ENCODE peak calls at places on chromosomes 7 and 10, in five cellular contexts. R is keratinocyte, N is heart right ventricle, F is endothelial cell of umbilical vein, H is transverse colon. O is an unnamed sample.

GRCh38 chr7:43674559-43675436 is 54.5 kb downstream of the COA1 start:
- DNase-seq in H (no peak), F (peak), N (no peak), R (no peak), O (peak)

GRCh38 chr7:6221340-6222319 is 50.8 kb downstream of the CYTH3 start:
- DNase-seq in R (no peak), H (no peak), N (no peak), F (no peak), O (peak)

GRCh38 chr7:107882766-107883165 is 8.2 kb upstream of the DLD start:
- DNase-seq in H (no peak), F (no peak), N (no peak), R (no peak), O (no peak)

GRCh38 chr10:6400331-6400730 is 179.7 kb downstream of the PRKCQ start:
- DNase-seq in N (no peak), F (no peak), H (no peak), R (no peak), O (no peak)

GRCh38 chr7:149295481-149295850 is 33.5 kb downstream of the ZNF783 start:
- DNase-seq in N (no peak), R (no peak), F (no peak), H (no peak), O (no peak)

GRCh38 chr7:140671966-140672365 is 779 bp upstream of the ADCK2 start:
- DNase-seq in N (no peak), R (no peak), H (no peak), F (no peak), O (peak)

GRCh38 chr10:33666686-33667480 is 332.4 kb upstream of the NRP1 start:
- DNase-seq in N (no peak), H (no peak), R (no peak), F (no peak), O (no peak)

GRCh38 chr7:112416127-112416526 is 34.1 kb upstream of the IFRD1 start:
- DNase-seq in F (peak), N (no peak), H (no peak), R (no peak), O (no peak)

GRCh38 chr10:74921744-74922143 is 95.3 kb downstream of the KAT6B start:
- DNase-seq in N (no peak), H (no peak), F (no peak), R (no peak), O (no peak)

GRCh38 chr7:26444554-26444953 is 152.9 kb downstream of the SNX10 start:
- DNase-seq in N (no peak), F (no peak), R (no peak), H (no peak), O (no peak)

GRCh38 chr10:15168296-15168780 is at the start of gene NMT2:
- DNase-seq in N (peak), R (peak), F (peak), H (no peak), O (peak)

GRCh38 chr7:157528785-157529341 is 192.1 kb downstream of the DNAJB6 start:
- DNase-seq in F (no peak), R (no peak), H (no peak), N (no peak), O (no peak)

GRCh38 chr7:22109761-22110160 is 164.1 kb upstream of the CDCA7L start:
- DNase-seq in R (peak), H (peak), N (no peak), F (no peak), O (no peak)

GRCh38 chr7:102417105-102417504 is 16.3 kb upstream of the ORAI2 start:
- DNase-seq in F (no peak), R (no peak), H (no peak), N (no peak), O (no peak)

GRCh38 chr7:178444-178843 is 13.9 kb upstream of the FAM20C start:
- DNase-seq in H (no peak), N (no peak), F (no peak), R (no peak), O (no peak)

GRCh38 chr7:32357535-32358277 is 132.5 kb downstream of the LSM5 start:
- DNase-seq in R (no peak), H (no peak), F (no peak), N (no peak), O (no peak)

GRCh38 chr10:126437661-126438406 is 49.6 kb upstream of the ADAM12 start:
- DNase-seq in H (no peak), R (no peak), N (no peak), F (no peak), O (no peak)

GRCh38 chr10:125252937-125253336 is 92.6 kb upstream of the CTBP2 start:
- DNase-seq in R (no peak), F (no peak), N (no peak), H (no peak), O (no peak)

GRCh38 chr7:8177109-8177933 is 84.6 kb downstream of the ICA1 start:
- DNase-seq in F (peak), H (no peak), N (no peak), R (no peak), O (no peak)
- H3K4me3 ChIP-seq in F (no peak), H (no peak), N (no peak), R (no peak), O (no peak)

DNA sequence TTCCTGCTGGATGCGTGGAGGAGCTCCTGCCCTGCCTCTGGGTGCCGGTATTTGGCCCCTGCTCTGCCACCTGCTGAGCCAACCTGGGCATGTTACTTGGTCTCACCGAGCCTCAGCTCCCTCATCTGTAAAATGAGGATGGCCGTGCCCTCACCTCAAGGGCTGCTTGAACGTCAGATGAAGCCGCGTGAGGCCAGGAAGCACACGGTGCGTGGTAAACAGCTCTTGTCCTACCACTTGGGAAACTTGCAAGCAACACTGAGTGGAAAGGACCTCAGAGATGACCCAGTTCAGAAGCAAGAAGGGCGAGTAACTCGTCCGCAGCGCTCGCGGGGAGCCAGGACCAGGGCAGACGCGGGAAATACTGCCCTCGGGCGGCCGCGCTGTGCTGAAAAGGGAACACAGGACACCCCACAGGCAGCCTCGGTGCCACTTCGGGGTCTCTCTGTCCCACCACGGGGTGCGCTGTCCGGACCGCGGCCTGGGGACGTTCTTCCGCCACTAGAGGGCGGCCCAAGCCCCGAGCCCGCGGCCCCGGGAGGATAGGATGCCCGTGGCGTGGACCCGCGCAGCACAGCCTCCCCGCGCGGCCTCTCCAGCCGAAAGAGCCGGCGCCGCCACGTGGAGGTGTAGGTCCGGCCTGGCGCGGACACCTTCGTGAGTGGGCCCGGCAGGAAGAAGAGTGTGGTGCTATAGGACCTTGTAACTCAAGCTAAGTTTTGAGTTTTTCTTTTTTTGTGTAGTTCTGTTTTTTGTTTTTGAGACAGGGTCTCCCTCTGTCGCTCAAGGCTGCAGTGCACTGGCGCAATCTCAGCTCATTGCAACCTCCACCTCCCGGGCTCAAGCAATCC is 94.1 kb downstream of the PRKAG2 start:
- DNase-seq in F (peak), R (no peak), N (peak), H (peak), O (peak)
- H3K4me3 ChIP-seq in F (no peak), R (peak), N (peak), H (no peak), O (peak)

DNA sequence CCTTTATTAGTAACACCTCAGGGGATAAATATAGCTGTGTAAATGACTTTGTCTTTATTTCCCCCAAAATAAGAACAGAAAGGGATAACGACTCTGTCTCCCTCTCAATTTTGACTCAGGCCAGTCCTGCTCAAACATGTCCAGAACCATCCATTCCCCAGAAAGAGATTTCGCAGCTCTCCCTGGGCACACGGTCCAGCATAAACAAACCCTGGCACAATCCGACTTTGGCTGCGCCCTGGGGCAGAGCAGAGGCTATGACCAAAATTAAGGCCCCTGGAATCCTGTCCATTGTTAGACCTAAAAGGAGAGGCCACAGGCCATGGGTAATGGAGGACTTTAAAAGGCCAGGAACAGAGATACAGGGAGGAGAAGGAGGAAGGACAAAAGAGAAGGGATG is 99.1 kb downstream of the PRPF18 start:
- DNase-seq in R (no peak), F (no peak), N (peak), H (no peak), O (no peak)
- H3K4me3 ChIP-seq in R (no peak), F (no peak), N (no peak), H (no peak), O (no peak)

DNA sequence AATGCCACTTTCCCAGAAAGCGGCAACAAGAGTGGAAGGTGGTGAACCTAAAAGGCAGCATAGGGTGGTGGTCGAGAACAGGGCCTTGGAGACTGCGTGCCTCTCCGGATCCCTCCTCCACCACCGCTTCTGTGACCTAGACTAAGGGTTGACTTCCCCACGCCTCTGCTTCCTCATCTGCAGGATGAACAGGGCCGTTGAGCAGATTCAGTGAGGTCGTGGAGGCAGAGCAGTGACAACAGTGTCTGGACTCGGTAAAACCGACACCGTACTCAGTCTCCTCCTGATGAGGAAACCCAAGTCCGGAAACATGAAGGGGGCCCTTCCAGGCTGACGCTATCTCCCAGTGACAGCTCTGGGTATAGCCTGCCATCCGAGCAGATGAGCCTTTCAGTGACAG is 162.6 kb downstream of the CELF2 start:
- DNase-seq in N (no peak), F (no peak), H (peak), R (no peak), O (no peak)
- H3K4me3 ChIP-seq in N (no peak), F (no peak), H (no peak), R (no peak), O (no peak)

GRCh38 chr10:43322769-43323168 is 48.7 kb upstream of the FXYD4 start:
- DNase-seq in H (peak), R (peak), N (peak), F (peak), O (peak)
- H3K4me3 ChIP-seq in H (peak), R (no peak), N (peak), F (no peak), O (no peak)

GRCh38 chr10:72783290-72783689 is 91.3 kb downstream of the MCU start:
- DNase-seq in N (no peak), F (peak), H (no peak), R (no peak), O (no peak)
- H3K4me3 ChIP-seq in N (no peak), F (no peak), H (no peak), R (no peak), O (no peak)

GRCh38 chr10:92691042-92691590 is 1.4 kb downstream of the HHEX start:
- DNase-seq in R (no peak), F (no peak), H (no peak), N (peak), O (no peak)
- H3K4me3 ChIP-seq in R (no peak), F (peak), H (peak), N (peak), O (peak)

DNA sequence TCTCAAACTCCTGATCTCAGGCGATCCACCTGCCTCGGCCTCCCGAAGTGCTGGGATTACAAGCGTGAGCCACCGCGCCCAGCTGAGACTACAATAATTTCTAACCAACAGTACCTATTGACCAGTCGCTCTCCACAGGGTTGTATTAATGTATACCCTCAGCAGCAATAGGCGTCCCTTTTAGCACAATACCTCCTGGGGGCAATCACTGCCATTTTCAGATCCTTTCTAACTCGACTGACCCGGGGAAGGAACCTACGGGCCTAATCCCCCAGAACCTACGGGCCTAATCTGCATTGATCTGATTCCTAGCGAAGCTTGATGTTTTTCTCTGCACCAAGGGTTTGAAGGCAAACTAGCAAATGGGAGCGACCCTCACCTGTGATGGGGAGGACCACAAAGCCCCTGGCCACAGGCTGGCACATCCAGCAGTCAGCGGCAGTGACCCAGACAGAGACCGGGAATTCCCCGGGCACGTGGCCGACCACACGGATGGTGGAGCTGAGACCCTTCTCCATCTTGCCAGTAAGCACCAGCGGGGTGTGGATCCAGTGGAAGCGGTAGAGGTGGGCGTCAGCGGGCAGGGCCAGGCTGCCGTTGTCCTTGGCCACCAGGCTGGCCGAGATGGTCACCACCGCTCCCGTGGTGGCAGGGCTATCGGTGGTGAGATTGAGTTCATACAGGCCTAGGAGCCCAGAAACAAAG is 6.9 kb downstream of the TMEM130 start:
- DNase-seq in R (no peak), H (no peak), N (no peak), F (no peak), O (no peak)
- H3K4me3 ChIP-seq in R (no peak), H (no peak), N (no peak), F (no peak), O (no peak)

O was measured in PC-9.